ENCODE peak calls at places on chromosome 6, in four cellular contexts. One of them, this sample, is unnamed.

GRCh38 chr6:33812669-33813068 is 8.9 kb upstream of the MLN start:
- DNase-seq in H1: peak; percentile 71
- DNase-seq in mesenchymal stem cell: peak; percentile 63
- DNase-seq in IMR-90: peak; percentile 55
- DNase-seq in this sample: peak; percentile 85

GRCh38 chr6:6918216-6918983 is 189.4 kb upstream of the RREB1 start:
- DNase-seq in H1: no peak
- DNase-seq in mesenchymal stem cell: peak; percentile 36
- DNase-seq in IMR-90: peak; percentile 59
- DNase-seq in this sample: no peak

GRCh38 chr6:79313254-79313653 is 78.8 kb upstream of the HMGN3 start:
- DNase-seq in H1: no peak
- DNase-seq in mesenchymal stem cell: no peak
- DNase-seq in IMR-90: no peak
- DNase-seq in this sample: no peak

GRCh38 chr6:149128489-149129145 is 188.9 kb upstream of the TAB2 start:
- DNase-seq in H1: no peak
- DNase-seq in mesenchymal stem cell: peak; percentile 20
- DNase-seq in IMR-90: no peak
- DNase-seq in this sample: no peak

GRCh38 chr6:1286972-1287600 is 24.8 kb upstream of the FOXQ1 start:
- DNase-seq in H1: no peak
- DNase-seq in mesenchymal stem cell: peak; percentile 89
- DNase-seq in IMR-90: peak; percentile 87
- DNase-seq in this sample: no peak

GRCh38 chr6:5248302-5249098 is 12.2 kb downstream of the LYRM4 start:
- DNase-seq in H1: no peak
- DNase-seq in mesenchymal stem cell: no peak
- DNase-seq in IMR-90: no peak
- DNase-seq in this sample: no peak

GRCh38 chr6:149859368-149859767 is 4.8 kb downstream of the LRP11 start:
- DNase-seq in H1: no peak
- DNase-seq in mesenchymal stem cell: peak; percentile 98
- DNase-seq in IMR-90: peak; percentile 96
- DNase-seq in this sample: no peak

GRCh38 chr6:167676666-167677421 is 149.9 kb upstream of the AFDN start:
- DNase-seq in H1: no peak
- DNase-seq in mesenchymal stem cell: peak; percentile 50
- DNase-seq in IMR-90: no peak
- DNase-seq in this sample: peak; percentile 44

GRCh38 chr6:1423578-1423977 is 34.2 kb downstream of the FOXF2 start:
- DNase-seq in H1: no peak
- DNase-seq in mesenchymal stem cell: peak; percentile 33
- DNase-seq in IMR-90: no peak
- DNase-seq in this sample: no peak

GRCh38 chr6:25485820-25486559 is 166.0 kb upstream of the SCGN start:
- DNase-seq in H1: no peak
- DNase-seq in mesenchymal stem cell: no peak
- DNase-seq in IMR-90: no peak
- DNase-seq in this sample: no peak

DNA sequence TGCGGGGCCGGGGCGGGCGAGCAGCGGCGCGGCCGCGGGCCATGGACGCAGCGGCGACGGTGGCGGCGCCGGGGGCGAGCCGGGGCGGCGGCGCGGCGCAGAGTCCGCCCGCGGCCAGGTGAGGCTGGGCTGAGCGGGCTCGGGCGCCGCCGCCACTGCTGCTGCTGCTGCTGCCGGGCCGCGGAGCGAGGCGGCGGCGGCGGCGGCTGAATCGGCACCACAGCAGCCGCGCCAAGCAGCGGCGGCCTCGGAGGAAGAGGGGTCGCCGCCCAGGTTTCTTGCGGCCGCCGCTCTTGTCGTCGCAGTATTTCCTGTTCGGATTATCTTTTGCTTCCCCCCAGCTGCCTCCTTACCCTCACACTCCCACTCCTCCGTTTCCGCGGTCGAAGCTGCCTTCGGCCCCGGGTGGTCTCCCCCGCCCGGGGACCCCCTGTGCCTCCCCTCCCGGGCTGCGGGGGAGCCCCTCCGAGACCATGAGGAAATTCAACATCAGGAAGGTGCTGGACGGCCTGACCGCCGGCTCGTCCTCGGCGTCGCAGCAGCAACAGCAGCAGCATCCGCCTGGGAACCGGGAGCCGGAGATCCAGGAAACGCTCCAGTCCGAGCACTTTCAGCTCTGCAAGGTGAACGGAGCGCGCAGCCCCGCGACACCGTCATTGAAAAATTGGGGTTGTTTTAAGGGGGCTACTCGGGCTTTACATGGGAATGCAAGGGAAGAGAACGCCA is at the start of gene STXBP5:
- DNase-seq in H1: no peak
- DNase-seq in mesenchymal stem cell: peak; percentile 61
- DNase-seq in IMR-90: peak; percentile 47
- DNase-seq in this sample: peak; percentile 18
- H2BK120ac ChIP-seq in H1: no peak within 1 kb of the TSS
- H2BK120ac ChIP-seq in mesenchymal stem cell: peak within 1 kb of the TSS; percentile 95
- H2BK120ac ChIP-seq in IMR-90: peak within 1 kb of the TSS; percentile 59
- H2BK120ac ChIP-seq in this sample: no peak within 1 kb of the TSS

GRCh38 chr6:131787079-131787478 is 20.7 kb upstream of the ENPP1 start:
- DNase-seq in H1: no peak
- DNase-seq in mesenchymal stem cell: no peak
- DNase-seq in IMR-90: peak; percentile 37
- DNase-seq in this sample: no peak
- H3K14ac ChIP-seq in H1: no peak overlapping the region
- H3K14ac ChIP-seq in mesenchymal stem cell: no peak overlapping the region
- H3K14ac ChIP-seq in IMR-90: no peak overlapping the region
- H3K14ac ChIP-seq in this sample: no peak overlapping the region

DNA sequence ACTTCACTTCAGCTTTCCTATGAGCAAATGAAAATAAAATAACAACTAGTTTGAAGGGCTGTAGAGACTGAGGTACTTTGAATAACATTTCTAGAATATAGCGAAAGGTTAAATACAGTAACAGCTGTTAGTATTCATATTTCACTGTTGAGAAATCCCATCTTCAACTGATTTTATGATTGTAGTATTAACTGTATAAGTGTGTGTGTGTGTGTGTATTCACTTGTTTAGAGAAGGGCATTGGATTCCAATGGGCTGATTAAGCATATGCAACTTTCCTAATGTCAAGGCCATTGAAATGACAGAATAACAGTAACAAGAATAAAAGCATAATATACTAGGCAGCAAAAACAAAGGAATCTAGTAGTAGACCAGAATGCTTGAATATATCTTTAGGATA is 957.5 kb upstream of the EPHA7 start:
- DNase-seq in H1: no peak
- DNase-seq in mesenchymal stem cell: peak; percentile 14
- DNase-seq in IMR-90: no peak
- DNase-seq in this sample: no peak
- H4K8ac ChIP-seq in H1: no peak overlapping the region
- H4K8ac ChIP-seq in mesenchymal stem cell: no peak overlapping the region
- H4K8ac ChIP-seq in IMR-90: no peak overlapping the region
- H4K8ac ChIP-seq in this sample: no peak overlapping the region

GRCh38 chr6:31580446-31580755 is 1.8 kb downstream of the LTB start:
- DNase-seq in H1: no peak
- DNase-seq in mesenchymal stem cell: no peak
- DNase-seq in IMR-90: no peak
- DNase-seq in this sample: peak; percentile 15

GRCh38 chr6:31581511-31582229 is 554 bp downstream of the LTB start:
- DNase-seq in H1: no peak
- DNase-seq in mesenchymal stem cell: no peak
- DNase-seq in IMR-90: no peak
- DNase-seq in this sample: peak; percentile 18

GRCh38 chr6:31579546-31580445 is 2.4 kb downstream of the LTB start:
- DNase-seq in H1: no peak
- DNase-seq in mesenchymal stem cell: no peak
- DNase-seq in IMR-90: no peak
- DNase-seq in this sample: no peak

GRCh38 chr6:31582230-31582601 is at the start of gene LTB:
- DNase-seq in H1: no peak
- DNase-seq in mesenchymal stem cell: no peak
- DNase-seq in IMR-90: no peak
- DNase-seq in this sample: no peak

DNA sequence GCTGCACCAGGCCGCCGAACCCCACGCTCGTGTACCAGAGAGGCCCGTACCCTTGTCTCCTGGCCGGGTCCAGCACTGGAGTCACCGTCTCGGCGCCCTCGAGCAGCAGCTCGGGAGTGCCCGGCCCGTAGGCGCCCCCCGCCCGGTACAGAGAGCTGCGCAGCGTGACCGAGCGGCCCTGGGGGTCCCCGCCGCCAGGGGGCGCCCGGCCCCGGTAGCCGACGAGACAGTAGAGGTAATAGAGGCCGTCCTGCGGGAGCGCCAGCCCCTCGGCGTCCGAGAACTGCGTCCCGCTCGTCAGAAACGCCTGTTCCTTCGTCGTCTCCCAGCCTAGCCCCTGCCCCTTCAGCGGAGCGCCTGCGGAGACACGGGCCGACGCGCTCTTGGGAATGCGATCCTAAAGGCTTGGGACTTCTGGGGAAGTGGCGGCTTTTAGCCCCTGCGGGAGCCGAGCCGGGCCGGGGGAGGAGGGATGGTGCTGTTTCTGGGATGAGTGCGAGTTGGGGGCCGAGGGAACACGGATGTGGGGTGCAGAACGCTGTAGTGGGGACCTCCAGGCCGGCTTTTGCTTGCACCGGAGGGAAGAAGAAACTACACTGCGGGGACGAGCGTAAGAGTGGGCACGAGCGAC is 1.3 kb downstream of the LTB start:
- DNase-seq in H1: peak; percentile 38
- DNase-seq in mesenchymal stem cell: peak; percentile 85
- DNase-seq in IMR-90: peak; percentile 71
- DNase-seq in this sample: peak; percentile 83
- H2BK120ac ChIP-seq in H1: no peak overlapping the region
- H2BK120ac ChIP-seq in mesenchymal stem cell: peak overlapping the region; percentile 82
- H2BK120ac ChIP-seq in IMR-90: peak overlapping the region; percentile 59
- H2BK120ac ChIP-seq in this sample: peak overlapping the region; percentile 75

GRCh38 chr6:105370316-105370715 is 32.6 kb downstream of the PREP start:
- DNase-seq in H1: no peak
- DNase-seq in mesenchymal stem cell: no peak
- DNase-seq in IMR-90: no peak
- DNase-seq in this sample: no peak

GRCh38 chr6:105372142-105372861 is 30.6 kb downstream of the PREP start:
- DNase-seq in H1: no peak
- DNase-seq in mesenchymal stem cell: no peak
- DNase-seq in IMR-90: no peak
- DNase-seq in this sample: no peak

GRCh38 chr6:105372862-105373182 is 30.1 kb downstream of the PREP start:
- DNase-seq in H1: no peak
- DNase-seq in mesenchymal stem cell: no peak
- DNase-seq in IMR-90: no peak
- DNase-seq in this sample: no peak

GRCh38 chr6:105374010-105374420 is 28.9 kb downstream of the PREP start:
- DNase-seq in H1: no peak
- DNase-seq in mesenchymal stem cell: peak; percentile 26
- DNase-seq in IMR-90: peak; percentile 23
- DNase-seq in this sample: no peak

GRCh38 chr6:105373481-105373880 is 29.4 kb downstream of the PREP start:
- DNase-seq in H1: no peak
- DNase-seq in mesenchymal stem cell: no peak
- DNase-seq in IMR-90: no peak
- DNase-seq in this sample: no peak
- H3K14ac ChIP-seq in H1: no peak overlapping the region
- H3K14ac ChIP-seq in mesenchymal stem cell: no peak overlapping the region
- H3K14ac ChIP-seq in IMR-90: no peak overlapping the region
- H3K14ac ChIP-seq in this sample: no peak overlapping the region

GRCh38 chr6:40901322-40902055 is 137.5 kb downstream of the UNC5CL start:
- DNase-seq in H1: no peak
- DNase-seq in mesenchymal stem cell: no peak
- DNase-seq in IMR-90: no peak
- DNase-seq in this sample: no peak
- H4K8ac ChIP-seq in H1: no peak overlapping the region
- H4K8ac ChIP-seq in mesenchymal stem cell: no peak overlapping the region
- H4K8ac ChIP-seq in IMR-90: no peak overlapping the region
- H4K8ac ChIP-seq in this sample: no peak overlapping the region

GRCh38 chr6:63637865-63638445 is 2.4 kb downstream of the PHF3 start:
- DNase-seq in H1: no peak
- DNase-seq in mesenchymal stem cell: no peak
- DNase-seq in IMR-90: no peak
- DNase-seq in this sample: no peak

GRCh38 chr6:63635563-63636515 is at the start of gene PHF3:
- DNase-seq in H1: peak; percentile 60
- DNase-seq in mesenchymal stem cell: peak; percentile 90
- DNase-seq in IMR-90: peak; percentile 84
- DNase-seq in this sample: peak; percentile 92

GRCh38 chr6:63636516-63636968 is 940 bp downstream of the PHF3 start:
- DNase-seq in H1: no peak
- DNase-seq in mesenchymal stem cell: peak; percentile 57
- DNase-seq in IMR-90: peak; percentile 19
- DNase-seq in this sample: peak; percentile 26

GRCh38 chr6:63634630-63635029 is 972 bp upstream of the PHF3 start:
- DNase-seq in H1: no peak
- DNase-seq in mesenchymal stem cell: peak; percentile 6
- DNase-seq in IMR-90: no peak
- DNase-seq in this sample: no peak

GRCh38 chr6:63635165-63635562 is 438 bp upstream of the PHF3 start:
- DNase-seq in H1: no peak
- DNase-seq in mesenchymal stem cell: no peak
- DNase-seq in IMR-90: no peak
- DNase-seq in this sample: no peak
- H2BK120ac ChIP-seq in H1: no peak overlapping the region
- H2BK120ac ChIP-seq in mesenchymal stem cell: no peak overlapping the region
- H2BK120ac ChIP-seq in IMR-90: no peak overlapping the region
- H2BK120ac ChIP-seq in this sample: no peak overlapping the region

DNA sequence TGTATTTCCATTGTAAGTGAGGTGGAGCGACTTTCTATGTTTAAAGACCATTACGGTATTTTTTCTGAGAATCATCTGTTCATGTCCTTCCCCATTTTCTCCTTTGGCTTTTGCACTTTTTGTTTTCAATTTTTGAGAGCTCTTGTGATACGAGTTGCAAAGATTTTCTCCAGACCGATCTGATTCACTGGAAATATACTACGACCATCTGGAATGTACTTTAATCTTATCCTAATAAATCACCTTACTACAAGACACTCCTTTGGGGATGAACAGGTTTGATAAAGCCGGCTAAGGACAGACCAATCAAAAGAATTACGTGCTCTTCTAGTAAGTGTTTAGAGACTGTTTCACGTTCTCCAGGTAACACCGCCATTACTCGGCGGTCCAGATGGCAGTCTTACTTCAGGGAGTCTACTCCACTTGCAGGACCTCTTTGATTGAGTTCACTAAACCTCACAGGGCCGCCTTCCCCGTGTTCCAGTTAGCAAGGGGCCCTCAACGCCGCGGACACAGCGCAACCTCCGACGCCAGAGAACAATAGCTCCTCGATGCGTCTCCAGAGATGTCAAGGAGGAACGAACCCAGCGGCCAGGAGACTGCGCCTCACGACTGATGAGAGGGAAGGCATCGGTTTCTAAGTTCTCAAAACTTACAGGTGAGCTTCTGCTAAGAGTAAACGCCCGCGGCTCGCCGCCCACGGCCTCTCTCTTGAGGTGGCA is 949 bp upstream of the WTAP start:
- DNase-seq in H1: no peak
- DNase-seq in mesenchymal stem cell: no peak
- DNase-seq in IMR-90: no peak
- DNase-seq in this sample: no peak
- H3K14ac ChIP-seq in H1: no peak overlapping the region
- H3K14ac ChIP-seq in mesenchymal stem cell: peak overlapping the region; percentile 82
- H3K14ac ChIP-seq in IMR-90: peak overlapping the region; percentile 95
- H3K14ac ChIP-seq in this sample: no peak overlapping the region